ENCODE peak calls at places on chromosomes 7 and 10, in six cellular contexts. One of them, this sample, is unnamed.

GRCh38 chr7:2614646-2615330 is 17.0 kb upstream of the TTYH3 start:
- DNase-seq in OCI-LY7: peak; percentile 37
- DNase-seq in neural progenitor cell: no peak
- DNase-seq in hepatocyte: no peak
- DNase-seq in PC-3: no peak
- DNase-seq in GM23338: no peak
- DNase-seq in this sample: no peak

GRCh38 chr10:115844592-115844991 is 428.4 kb downstream of the GFRA1 start:
- DNase-seq in OCI-LY7: no peak
- DNase-seq in neural progenitor cell: no peak
- DNase-seq in hepatocyte: peak; percentile 20
- DNase-seq in PC-3: no peak
- DNase-seq in GM23338: no peak
- DNase-seq in this sample: no peak

GRCh38 chr10:15231403-15231802 is 62.9 kb upstream of the NMT2 start:
- DNase-seq in OCI-LY7: no peak
- DNase-seq in neural progenitor cell: no peak
- DNase-seq in hepatocyte: no peak
- DNase-seq in PC-3: no peak
- DNase-seq in GM23338: no peak
- DNase-seq in this sample: no peak

GRCh38 chr7:69996132-69996531 is 397.9 kb downstream of the AUTS2 start:
- DNase-seq in OCI-LY7: no peak
- DNase-seq in neural progenitor cell: no peak
- DNase-seq in hepatocyte: no peak
- DNase-seq in PC-3: no peak
- DNase-seq in GM23338: no peak
- DNase-seq in this sample: no peak

GRCh38 chr7:27116962-27117686 is 13.4 kb downstream of the HOXA4 start:
- DNase-seq in OCI-LY7: no peak
- DNase-seq in neural progenitor cell: no peak
- DNase-seq in hepatocyte: no peak
- DNase-seq in PC-3: no peak
- DNase-seq in GM23338: no peak
- DNase-seq in this sample: no peak

GRCh38 chr10:61662794-61663259 is at the start of gene CABCOCO1:
- DNase-seq in OCI-LY7: no peak
- DNase-seq in neural progenitor cell: peak; percentile 94
- DNase-seq in hepatocyte: peak; percentile 88
- DNase-seq in PC-3: peak; percentile 91
- DNase-seq in GM23338: peak; percentile 86
- DNase-seq in this sample: no peak

GRCh38 chr7:101676956-101677355 is 47.9 kb upstream of the MYL10 start:
- DNase-seq in OCI-LY7: no peak
- DNase-seq in neural progenitor cell: no peak
- DNase-seq in hepatocyte: no peak
- DNase-seq in PC-3: no peak
- DNase-seq in GM23338: peak; percentile 55
- DNase-seq in this sample: no peak

GRCh38 chr10:6203331-6204062 is 765 bp downstream of the PFKFB3 start:
- DNase-seq in OCI-LY7: peak; percentile 84
- DNase-seq in neural progenitor cell: peak; percentile 95
- DNase-seq in hepatocyte: peak; percentile 87
- DNase-seq in PC-3: peak; percentile 31
- DNase-seq in GM23338: peak; percentile 81
- DNase-seq in this sample: peak; percentile 54

GRCh38 chr7:114087674-114088539 is 169.1 kb upstream of the PPP1R3A start:
- DNase-seq in OCI-LY7: no peak
- DNase-seq in neural progenitor cell: peak; percentile 42
- DNase-seq in hepatocyte: peak; percentile 38
- DNase-seq in PC-3: no peak
- DNase-seq in GM23338: peak; percentile 81
- DNase-seq in this sample: peak; percentile 39

GRCh38 chr7:114086906-114087651 is 168.3 kb upstream of the PPP1R3A start:
- DNase-seq in OCI-LY7: no peak
- DNase-seq in neural progenitor cell: peak; percentile 41
- DNase-seq in hepatocyte: peak; percentile 39
- DNase-seq in PC-3: no peak
- DNase-seq in GM23338: peak; percentile 52
- DNase-seq in this sample: peak; percentile 73

GRCh38 chr7:114085313-114085591 is 166.4 kb upstream of the PPP1R3A start:
- DNase-seq in OCI-LY7: no peak
- DNase-seq in neural progenitor cell: no peak
- DNase-seq in hepatocyte: no peak
- DNase-seq in PC-3: no peak
- DNase-seq in GM23338: peak; percentile 67
- DNase-seq in this sample: no peak

GRCh38 chr7:114085592-114086490 is 167.0 kb upstream of the PPP1R3A start:
- DNase-seq in OCI-LY7: no peak
- DNase-seq in neural progenitor cell: peak; percentile 76
- DNase-seq in hepatocyte: peak; percentile 92
- DNase-seq in PC-3: peak; percentile 22
- DNase-seq in GM23338: peak; percentile 87
- DNase-seq in this sample: peak; percentile 97

GRCh38 chr7:114086491-114086905 is 167.7 kb upstream of the PPP1R3A start:
- DNase-seq in OCI-LY7: no peak
- DNase-seq in neural progenitor cell: peak; percentile 53
- DNase-seq in hepatocyte: peak; percentile 47
- DNase-seq in PC-3: no peak
- DNase-seq in GM23338: peak; percentile 44
- DNase-seq in this sample: peak; percentile 69
- TF ChIP-seq EZH2phosphoT487 in OCI-LY7: no peak
- TF ChIP-seq EZH2phosphoT487 in neural progenitor cell: peak; percentile 89
- TF ChIP-seq EZH2phosphoT487 in hepatocyte: no peak
- TF ChIP-seq EZH2phosphoT487 in PC-3: no peak
- TF ChIP-seq EZH2phosphoT487 in GM23338: peak; percentile 22
- TF ChIP-seq EZH2phosphoT487 in this sample: no peak

DNA sequence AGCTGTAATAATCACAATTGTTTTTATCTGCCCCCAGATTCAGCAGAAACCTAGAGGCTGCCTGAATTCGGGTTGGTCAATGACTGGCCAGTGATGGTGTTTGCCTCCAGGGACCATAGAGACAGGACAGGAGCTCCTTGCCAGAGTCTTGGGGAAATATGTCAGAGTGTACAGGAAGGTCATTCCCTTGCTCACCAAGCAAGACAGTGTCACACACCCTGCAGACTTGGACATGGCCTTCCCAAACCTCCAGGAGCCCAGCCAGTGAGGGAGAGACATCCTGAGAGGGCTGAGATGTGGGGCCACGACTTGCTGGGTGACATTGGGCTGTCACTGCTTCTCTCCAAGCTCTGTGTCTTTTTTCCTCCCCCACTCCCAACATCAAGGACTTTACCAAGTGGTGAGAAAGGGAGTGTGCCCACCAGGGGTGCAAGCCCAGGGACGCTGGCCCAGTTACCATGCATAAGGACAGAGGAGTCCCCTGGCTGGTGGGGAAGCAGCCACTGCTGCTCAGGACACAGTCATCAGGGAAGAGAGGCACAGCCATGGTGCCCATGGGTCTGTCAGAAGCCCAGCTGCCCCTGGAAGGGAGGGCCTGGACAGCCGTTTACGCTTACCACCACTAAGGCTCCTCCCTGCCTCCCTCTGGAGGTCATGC is 25.3 kb upstream of the C10orf53 start:
- DNase-seq in OCI-LY7: no peak
- DNase-seq in neural progenitor cell: no peak
- DNase-seq in hepatocyte: no peak
- DNase-seq in PC-3: no peak
- DNase-seq in GM23338: no peak
- DNase-seq in this sample: no peak
- TF ChIP-seq EZH2phosphoT487 in OCI-LY7: no peak
- TF ChIP-seq EZH2phosphoT487 in neural progenitor cell: no peak
- TF ChIP-seq EZH2phosphoT487 in hepatocyte: no peak
- TF ChIP-seq EZH2phosphoT487 in PC-3: no peak
- TF ChIP-seq EZH2phosphoT487 in GM23338: no peak
- TF ChIP-seq EZH2phosphoT487 in this sample: no peak

GRCh38 chr10:24355289-24355688 is 146.4 kb downstream of the KIAA1217 start:
- DNase-seq in OCI-LY7: no peak
- DNase-seq in neural progenitor cell: no peak
- DNase-seq in hepatocyte: no peak
- DNase-seq in PC-3: no peak
- DNase-seq in GM23338: no peak
- DNase-seq in this sample: no peak
- TF ChIP-seq EZH2phosphoT487 in OCI-LY7: no peak
- TF ChIP-seq EZH2phosphoT487 in neural progenitor cell: no peak
- TF ChIP-seq EZH2phosphoT487 in hepatocyte: no peak
- TF ChIP-seq EZH2phosphoT487 in PC-3: no peak
- TF ChIP-seq EZH2phosphoT487 in GM23338: no peak
- TF ChIP-seq EZH2phosphoT487 in this sample: no peak

GRCh38 chr7:1586126-1586826 is 16.4 kb upstream of the PSMG3 start:
- DNase-seq in OCI-LY7: no peak
- DNase-seq in neural progenitor cell: peak; percentile 56
- DNase-seq in hepatocyte: no peak
- DNase-seq in PC-3: no peak
- DNase-seq in GM23338: no peak
- DNase-seq in this sample: no peak

GRCh38 chr7:1588978-1589377 is 19.1 kb upstream of the PSMG3 start:
- DNase-seq in OCI-LY7: no peak
- DNase-seq in neural progenitor cell: no peak
- DNase-seq in hepatocyte: no peak
- DNase-seq in PC-3: no peak
- DNase-seq in GM23338: no peak
- DNase-seq in this sample: no peak

GRCh38 chr7:1587738-1588137 is 17.9 kb upstream of the PSMG3 start:
- DNase-seq in OCI-LY7: no peak
- DNase-seq in neural progenitor cell: no peak
- DNase-seq in hepatocyte: no peak
- DNase-seq in PC-3: no peak
- DNase-seq in GM23338: no peak
- DNase-seq in this sample: no peak

GRCh38 chr7:1585142-1585981 is 15.5 kb upstream of the PSMG3 start:
- DNase-seq in OCI-LY7: no peak
- DNase-seq in neural progenitor cell: no peak
- DNase-seq in hepatocyte: no peak
- DNase-seq in PC-3: no peak
- DNase-seq in GM23338: no peak
- DNase-seq in this sample: no peak

DNA sequence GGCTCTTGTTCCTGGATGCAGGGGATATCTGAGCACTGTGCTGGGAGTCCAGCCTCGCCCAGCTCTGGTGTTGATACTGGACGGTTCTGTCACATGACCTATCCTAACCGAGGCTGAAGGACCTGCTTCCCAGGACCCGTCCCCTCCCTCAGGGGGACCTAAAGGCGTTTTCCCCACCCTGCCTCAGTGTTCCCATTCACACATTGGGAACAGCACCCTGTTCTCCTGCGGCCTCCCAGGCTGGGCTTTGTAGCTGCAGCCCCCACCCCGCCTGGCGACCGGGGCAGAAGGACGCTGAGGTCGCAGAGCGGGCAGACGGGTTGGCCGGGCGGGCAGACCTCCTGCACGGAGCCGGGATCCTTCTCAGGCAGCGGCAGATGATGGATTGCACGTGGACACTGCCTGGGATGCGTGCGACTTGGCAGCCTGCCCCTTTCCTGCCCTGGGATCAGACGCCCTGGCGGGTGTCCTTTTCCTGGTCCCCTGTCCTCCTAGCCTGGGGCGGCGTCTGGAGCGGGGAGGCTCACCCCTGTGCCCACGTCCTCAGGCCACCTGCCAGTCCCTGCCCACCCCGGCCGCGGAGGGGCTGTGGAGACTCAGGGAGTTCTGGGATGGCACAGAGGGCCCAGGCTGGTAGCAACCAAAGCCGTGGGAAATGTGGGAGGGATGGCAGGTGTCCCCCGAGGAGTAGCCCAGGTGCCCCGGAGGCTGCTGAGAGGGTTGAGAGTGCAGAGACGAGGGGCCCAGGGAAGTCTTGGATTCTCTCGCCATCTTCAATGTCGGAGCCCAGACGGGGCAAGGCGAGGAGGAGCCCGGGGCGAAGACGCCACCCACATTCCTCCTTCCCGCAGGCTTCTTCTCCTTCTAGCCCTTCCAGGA is 17.2 kb upstream of the PSMG3 start:
- DNase-seq in OCI-LY7: no peak
- DNase-seq in neural progenitor cell: no peak
- DNase-seq in hepatocyte: no peak
- DNase-seq in PC-3: no peak
- DNase-seq in GM23338: no peak
- DNase-seq in this sample: no peak
- TF ChIP-seq EZH2phosphoT487 in OCI-LY7: no peak
- TF ChIP-seq EZH2phosphoT487 in neural progenitor cell: no peak
- TF ChIP-seq EZH2phosphoT487 in hepatocyte: no peak
- TF ChIP-seq EZH2phosphoT487 in PC-3: no peak
- TF ChIP-seq EZH2phosphoT487 in GM23338: no peak
- TF ChIP-seq EZH2phosphoT487 in this sample: no peak

DNA sequence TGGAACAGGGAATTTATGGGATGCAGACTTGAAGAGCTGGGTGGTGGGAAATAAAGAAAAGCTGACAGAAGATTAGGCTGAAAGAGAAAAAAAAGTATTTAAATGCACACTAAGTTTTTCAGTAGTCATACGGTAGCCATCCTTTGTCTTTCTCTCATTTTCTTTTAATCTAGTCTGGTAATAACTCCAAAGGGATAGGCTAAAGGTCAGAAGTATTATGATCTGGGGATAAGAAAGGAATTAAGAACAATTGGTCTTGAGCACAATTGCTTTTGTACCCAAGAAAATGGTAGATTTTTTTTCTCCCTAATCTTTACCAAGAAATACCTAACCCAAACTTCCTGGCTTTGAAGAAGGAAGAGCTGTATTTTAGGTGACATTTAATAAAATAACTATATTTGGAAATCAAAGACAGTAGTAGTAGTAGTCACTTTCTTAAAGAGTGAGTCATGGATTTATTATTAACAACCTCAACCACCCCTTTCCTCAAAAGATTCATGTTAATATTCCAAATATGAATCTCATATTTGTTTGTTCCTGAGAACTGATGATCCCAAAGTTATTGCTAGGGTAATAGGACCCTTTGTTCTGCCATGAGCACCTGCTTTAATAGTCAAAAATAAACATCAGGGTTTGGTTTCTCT is 120.2 kb upstream of the ODAD2 start:
- DNase-seq in OCI-LY7: no peak
- DNase-seq in neural progenitor cell: no peak
- DNase-seq in hepatocyte: no peak
- DNase-seq in PC-3: peak; percentile 64
- DNase-seq in GM23338: no peak
- DNase-seq in this sample: no peak
- TF ChIP-seq EZH2phosphoT487 in OCI-LY7: no peak
- TF ChIP-seq EZH2phosphoT487 in neural progenitor cell: no peak
- TF ChIP-seq EZH2phosphoT487 in hepatocyte: no peak
- TF ChIP-seq EZH2phosphoT487 in PC-3: no peak
- TF ChIP-seq EZH2phosphoT487 in GM23338: no peak
- TF ChIP-seq EZH2phosphoT487 in this sample: no peak

GRCh38 chr7:92997144-92997543 is 120.6 kb downstream of the SAMD9 start:
- DNase-seq in OCI-LY7: no peak
- DNase-seq in neural progenitor cell: no peak
- DNase-seq in hepatocyte: no peak
- DNase-seq in PC-3: no peak
- DNase-seq in GM23338: no peak
- DNase-seq in this sample: no peak
- TF ChIP-seq EZH2phosphoT487 in OCI-LY7: no peak
- TF ChIP-seq EZH2phosphoT487 in neural progenitor cell: no peak
- TF ChIP-seq EZH2phosphoT487 in hepatocyte: no peak
- TF ChIP-seq EZH2phosphoT487 in PC-3: no peak
- TF ChIP-seq EZH2phosphoT487 in GM23338: no peak
- TF ChIP-seq EZH2phosphoT487 in this sample: no peak